ENCODE peak calls at places on chromosome 3, in ten cellular contexts. Q is mesenchymal stem cell, V is HEK293T, J is neural crest cell, D is AG08395, A is cardiac fibroblast, G is testis, F is RCC 7860, T is amniotic stem cell, W is GM12864. H is an unnamed sample.

GRCh38 chr3:138234401-138235179 is 47.5 kb downstream of the ARMC8 start:
- DNase-seq in Q (no peak), V (no peak), J (no peak), D (no peak), A (peak; percentile 24), G (no peak), F (no peak), T (no peak), W (no peak), H (no peak)

GRCh38 chr3:89358281-89358680 is 250.9 kb downstream of the EPHA3 start:
- DNase-seq in Q (no peak), V (no peak), J (no peak), D (no peak), A (no peak), G (no peak), F (no peak), T (no peak), W (no peak), H (no peak)

GRCh38 chr3:76405196-76405595 is 619.8 kb upstream of the ZNF717 start:
- DNase-seq in Q (peak; percentile 15), V (no peak), J (no peak), D (no peak), A (peak; percentile 58), G (no peak), F (no peak), T (peak; percentile 4), W (no peak), H (no peak)

GRCh38 chr3:50068134-50068533 is 20.6 kb upstream of the RBM5 start:
- DNase-seq in Q (peak; percentile 15), V (no peak), J (no peak), D (peak; percentile 29), A (no peak), G (no peak), F (peak; percentile 10), T (no peak), W (no peak), H (no peak)

GRCh38 chr3:170961616-170962400 is 53.4 kb upstream of the EIF5A2 start:
- DNase-seq in Q (peak; percentile 49), V (peak; percentile 23), J (peak; percentile 8), D (peak; percentile 30), A (peak; percentile 77), G (no peak), F (peak; percentile 45), T (peak; percentile 19), W (no peak), H (no peak)

GRCh38 chr3:194422188-194422587 is 23.1 kb upstream of the GP5 start:
- DNase-seq in Q (peak; percentile 78), V (no peak), J (no peak), D (peak; percentile 43), A (peak; percentile 59), G (no peak), F (no peak), T (no peak), W (no peak), H (no peak)

GRCh38 chr3:22450785-22451400 is 699.9 kb upstream of the ZNF385D start:
- DNase-seq in Q (peak; percentile 1), V (no peak), J (no peak), D (peak; percentile 29), A (no peak), G (no peak), F (no peak), T (no peak), W (no peak), H (no peak)

GRCh38 chr3:55511895-55512585 is 24.9 kb upstream of the WNT5A start:
- DNase-seq in Q (no peak), V (no peak), J (no peak), D (peak; percentile 70), A (peak; percentile 65), G (no peak), F (no peak), T (peak; percentile 49), W (no peak), H (no peak)

GRCh38 chr3:125039041-125039896 is 16.5 kb downstream of the HEG1 start:
- DNase-seq in Q (peak; percentile 0), V (no peak), J (no peak), D (no peak), A (no peak), G (no peak), F (no peak), T (no peak), W (no peak), H (no peak)

GRCh38 chr3:111465081-111465670 is 76.8 kb upstream of the CD96 start:
- DNase-seq in Q (no peak), V (no peak), J (no peak), D (no peak), A (no peak), G (no peak), F (no peak), T (no peak), W (no peak), H (no peak)

GRCh38 chr3:124597273-124597672 is 133.0 kb upstream of the UMPS start:
- DNase-seq in Q (no peak), V (no peak), J (no peak), D (no peak), A (no peak), G (no peak), F (no peak), T (no peak), W (no peak), H (no peak)

H was measured in type B pancreatic cell.